ENCODE peak calls at places on chromosomes 1 and 21, in five cellular contexts. B is uterus, I is GM23338, Q is SK-N-SH, A is neural progenitor cell. V is an unnamed sample.
A peak's percentile ranks its signal among the peaks of the same experiment; 100 is the strongest.

GRCh38 chr1:198686069-198686728 is 47.4 kb downstream of the PTPRC start:
- DNase-seq in B (no peak), Q (no peak), I (peak; percentile 43), A (no peak), V (no peak)

GRCh38 chr1:114428083-114428754 is 82.8 kb downstream of the TRIM33 start:
- DNase-seq in I (no peak), A (no peak), Q (no peak), B (no peak), V (no peak)

GRCh38 chr1:170856455-170856854 is 78.9 kb upstream of the MROH9 start:
- DNase-seq in Q (no peak), B (no peak), I (no peak), A (no peak), V (no peak)

GRCh38 chr1:6448749-6449631 is 17.0 kb downstream of the TNFRSF25 start:
- DNase-seq in I (peak; percentile 75), B (no peak), Q (peak; percentile 78), A (peak; percentile 89), V (no peak)

GRCh38 chr1:168923521-168924136 is 182.9 kb upstream of the ATP1B1 start:
- DNase-seq in B (no peak), A (no peak), I (no peak), Q (no peak), V (no peak)

GRCh38 chr1:153217212-153217611 is at the start of gene PRR9:
- DNase-seq in I (no peak), A (no peak), Q (no peak), B (no peak), V (no peak)

GRCh38 chr21:21007606-21008005 is 9.4 kb downstream of the NCAM2 start:
- DNase-seq in B (no peak), Q (no peak), I (no peak), A (no peak), V (no peak)

GRCh38 chr1:228107636-228108035 is 1.5 kb downstream of the MRPL55 start:
- DNase-seq in A (no peak), B (no peak), I (no peak), Q (no peak), V (no peak)

GRCh38 chr1:22280526-22280925 is 137.6 kb upstream of the WNT4 start:
- DNase-seq in Q (no peak), A (no peak), B (no peak), I (no peak), V (no peak)

GRCh38 chr1:3742439-3743298 is 9.6 kb upstream of the CCDC27 start:
- DNase-seq in A (no peak), B (no peak), Q (no peak), I (no peak), V (no peak)

GRCh38 chr1:209443361-209443931 is 140.1 kb upstream of the CAMK1G start:
- DNase-seq in I (no peak), Q (no peak), A (no peak), B (no peak), V (no peak)

GRCh38 chr1:34663031-34663430 is 91.8 kb upstream of the GJB5 start:
- DNase-seq in Q (no peak), A (no peak), I (no peak), B (no peak), V (no peak)

GRCh38 chr1:13628218-13628617 is 44.6 kb downstream of the PDPN start:
- DNase-seq in I (no peak), B (no peak), Q (no peak), A (no peak), V (no peak)

GRCh38 chr1:211606914-211607751 is 28.2 kb upstream of the SLC30A1 start:
- DNase-seq in A (no peak), Q (no peak), I (no peak), B (no peak), V (no peak)

GRCh38 chr1:211378844-211379243 is 52.2 kb downstream of the TRAF5 start:
- DNase-seq in I (no peak), A (no peak), Q (no peak), B (no peak), V (no peak)

GRCh38 chr1:17878837-17879236 is 123.7 kb downstream of the ACTL8 start:
- DNase-seq in B (no peak), I (no peak), A (no peak), Q (peak; percentile 67), V (no peak)

GRCh38 chr1:47182681-47183235 is 7.1 kb downstream of the PDZK1IP1 start:
- DNase-seq in I (no peak), A (no peak), Q (peak; percentile 1), B (no peak), V (no peak)

GRCh38 chr1:180728472-180729106 is 96.8 kb downstream of the XPR1 start:
- DNase-seq in Q (no peak), A (no peak), I (no peak), B (no peak), V (no peak)

GRCh38 chr1:184030433-184031126 is 6.9 kb downstream of the COLGALT2 start:
- DNase-seq in B (no peak), A (no peak), Q (no peak), I (no peak), V (no peak)

GRCh38 chr1:14565076-14565475 is 33.4 kb upstream of the KAZN start:
- DNase-seq in B (no peak), A (no peak), Q (no peak), I (no peak), V (no peak)

GRCh38 chr1:64917907-64918306 is 48.4 kb downstream of the JAK1 start:
- DNase-seq in Q (no peak), A (no peak), I (no peak), B (no peak), V (no peak)
- H3K27ac ChIP-seq in Q (peak overlapping the region; percentile 88), A (no peak overlapping the region), I (no peak overlapping the region), B (peak overlapping the region; percentile 35), V (peak overlapping the region; percentile 40)

GRCh38 chr1:85407978-85408377 is 57.0 kb downstream of the DDAH1 start:
- DNase-seq in B (no peak), Q (no peak), A (no peak), I (no peak), V (no peak)
- H3K27ac ChIP-seq in B (peak overlapping the region; percentile 72), Q (peak overlapping the region; percentile 98), A (no peak overlapping the region), I (no peak overlapping the region), V (no peak overlapping the region)

GRCh38 chr21:43859747-43860214 is 5.2 kb upstream of the AGPAT3 start:
- DNase-seq in I (no peak), B (no peak), Q (no peak), A (no peak), V (no peak)
- H3K27ac ChIP-seq in I (no peak overlapping the region), B (peak overlapping the region; percentile 69), Q (no peak overlapping the region), A (no peak overlapping the region), V (peak overlapping the region; percentile 37)

GRCh38 chr21:34707876-34708325 is 39.1 kb downstream of the CLIC6 start:
- DNase-seq in B (no peak), A (no peak), I (no peak), Q (no peak), V (no peak)
- H3K27ac ChIP-seq in B (no peak overlapping the region), A (no peak overlapping the region), I (no peak overlapping the region), Q (no peak overlapping the region), V (no peak overlapping the region)

GRCh38 chr1:8540971-8541370 is 223.1 kb downstream of the SLC45A1 start:
- DNase-seq in I (no peak), Q (no peak), B (no peak), A (no peak), V (no peak)
- H3K27ac ChIP-seq in I (no peak overlapping the region), Q (peak overlapping the region; percentile 80), B (peak overlapping the region; percentile 93), A (no peak overlapping the region), V (no peak overlapping the region)

GRCh38 chr1:60281360-60281932 is 207.9 kb upstream of the C1orf87 start:
- DNase-seq in B (peak; percentile 17), A (peak; percentile 86), I (peak; percentile 89), Q (peak; percentile 79), V (peak; percentile 22)

GRCh38 chr1:60283690-60284089 is 210.1 kb upstream of the C1orf87 start:
- DNase-seq in I (no peak), B (no peak), A (no peak), Q (no peak), V (no peak)

GRCh38 chr1:60279798-60280197 is 206.2 kb upstream of the C1orf87 start:
- DNase-seq in A (no peak), Q (no peak), I (no peak), B (no peak), V (no peak)

GRCh38 chr1:60280256-60280655 is 206.7 kb upstream of the C1orf87 start:
- DNase-seq in Q (peak; percentile 83), I (no peak), B (no peak), A (no peak), V (no peak)

GRCh38 chr1:60280764-60281278 is 207.3 kb upstream of the C1orf87 start:
- DNase-seq in I (no peak), A (peak; percentile 9), Q (peak; percentile 15), B (no peak), V (no peak)
- H3K27ac ChIP-seq in I (no peak overlapping the region), A (no peak overlapping the region), Q (peak overlapping the region; percentile 61), B (no peak overlapping the region), V (no peak overlapping the region)

GRCh38 chr1:23484253-23485001 is 448 bp upstream of the ASAP3 start:
- DNase-seq in I (peak; percentile 96), B (peak; percentile 96), A (peak; percentile 98), Q (peak; percentile 99), V (peak; percentile 95)
- H3K27ac ChIP-seq in I (peak overlapping the region; percentile 80), B (peak overlapping the region; percentile 92), A (no peak overlapping the region), Q (peak overlapping the region; percentile 72), V (peak overlapping the region; percentile 96)

DNA sequence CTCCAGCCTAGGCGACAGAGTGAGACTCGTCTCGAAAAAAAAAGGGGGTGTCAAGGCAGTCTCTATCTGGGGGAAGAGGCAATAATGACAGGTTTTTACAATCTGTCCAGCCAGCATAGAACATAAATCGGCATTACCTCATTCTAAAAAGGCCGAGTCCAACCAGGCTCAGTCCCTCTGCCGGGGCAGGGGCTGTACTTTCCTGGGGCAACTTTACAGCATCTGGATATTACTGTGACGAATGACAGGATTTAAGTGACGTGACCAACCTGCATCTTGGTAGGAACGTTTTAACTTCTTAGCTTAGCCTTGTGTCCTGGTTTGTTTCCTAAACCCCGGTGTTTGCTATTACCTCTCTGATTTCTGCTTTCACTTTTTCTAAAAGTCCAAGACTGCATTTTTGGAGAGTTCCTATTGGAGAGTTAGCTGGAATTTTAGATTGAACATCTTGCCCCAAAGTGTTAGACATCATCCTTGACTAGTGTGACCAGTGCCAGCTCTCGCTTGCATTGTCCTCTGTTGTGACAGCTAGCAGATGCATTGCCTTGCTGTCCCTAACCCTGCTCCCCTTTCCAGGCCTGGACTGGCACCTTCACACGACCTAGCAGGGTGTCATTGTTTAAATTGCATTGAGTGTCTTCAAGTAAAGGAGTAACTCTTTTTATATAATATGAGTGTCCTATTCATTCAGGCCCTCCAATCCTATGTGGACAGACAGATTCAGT is 96.5 kb downstream of the TGFBR3 start:
- DNase-seq in I (no peak), B (no peak), A (no peak), Q (no peak), V (no peak)
- H3K27ac ChIP-seq in I (no peak overlapping the region), B (peak overlapping the region; percentile 89), A (no peak overlapping the region), Q (no peak overlapping the region), V (peak overlapping the region; percentile 43)

V was measured in heart right ventricle.